ENCODE peak calls at places on chromosomes 13 and 19, in nine cellular contexts. C, W, G, I, S, P, M, Z and L are unnamed samples.

GRCh38 chr19:9673912-9674668 is 810 bp downstream of the ZNF562 start:
- DNase-seq in C (no peak), W (no peak), G (no peak), I (no peak), S (peak; percentile 9), P (no peak), M (no peak), Z (peak; percentile 5), L (no peak)

GRCh38 chr19:14265285-14266036 is 59.5 kb upstream of the ADGRL1 start:
- DNase-seq in C (no peak), W (no peak), G (no peak), I (no peak), S (no peak), P (no peak), M (peak; percentile 75), Z (no peak), L (no peak)

GRCh38 chr19:7515471-7516226 is at the start of gene ZNF358:
- DNase-seq in C (no peak), W (peak; percentile 69), G (peak; percentile 87), I (no peak), S (peak; percentile 59), P (peak; percentile 78), M (peak; percentile 88), Z (no peak), L (no peak)

GRCh38 chr13:49444517-49445395 is 682 bp downstream of the SETDB2 start:
- DNase-seq in C (no peak), W (peak; percentile 38), G (no peak), I (no peak), S (peak; percentile 29), P (no peak), M (no peak), Z (no peak), L (no peak)

GRCh38 chr19:35146746-35147466 is 3.9 kb downstream of the FXYD7 start:
- DNase-seq in C (no peak), W (no peak), G (no peak), I (no peak), S (no peak), P (no peak), M (no peak), Z (no peak), L (no peak)

GRCh38 chr19:43331435-43332010 is 22.0 kb upstream of the CD177 start:
- DNase-seq in C (no peak), W (no peak), G (no peak), I (no peak), S (no peak), P (no peak), M (no peak), Z (no peak), L (no peak)

GRCh38 chr13:76886292-76887061 is at the start of gene KCTD12:
- DNase-seq in C (no peak), W (peak; percentile 90), G (peak; percentile 95), I (no peak), S (peak; percentile 93), P (peak; percentile 76), M (no peak), Z (peak; percentile 55), L (no peak)

GRCh38 chr13:38883783-38884182 is 106.8 kb downstream of the STOML3 start:
- DNase-seq in C (no peak), W (no peak), G (no peak), I (no peak), S (no peak), P (peak; percentile 49), M (no peak), Z (peak; percentile 55), L (no peak)

GRCh38 chr19:22527554-22527953 is 105.4 kb upstream of the ZNF98 start:
- DNase-seq in C (no peak), W (no peak), G (peak; percentile 8), I (no peak), S (no peak), P (no peak), M (no peak), Z (no peak), L (no peak)

GRCh38 chr19:16868423-16869130 is 20.2 kb upstream of the F2RL3 start:
- DNase-seq in C (no peak), W (no peak), G (no peak), I (no peak), S (no peak), P (no peak), M (no peak), Z (no peak), L (no peak)

GRCh38 chr19:54383330-54383729 is 18.6 kb upstream of the LAIR1 start:
- DNase-seq in C (no peak), W (no peak), G (no peak), I (no peak), S (no peak), P (no peak), M (no peak), Z (no peak), L (no peak)

GRCh38 chr19:42529248-42529764 is 1.0 kb upstream of the CEACAM1 start:
- DNase-seq in C (no peak), W (peak; percentile 46), G (peak; percentile 83), I (no peak), S (peak; percentile 60), P (peak; percentile 81), M (peak; percentile 89), Z (peak; percentile 6), L (peak; percentile 2)

GRCh38 chr13:108663710-108664109 is 34.3 kb downstream of the MYO16 start:
- DNase-seq in C (no peak), W (no peak), G (no peak), I (no peak), S (no peak), P (no peak), M (no peak), Z (no peak), L (no peak)

GRCh38 chr19:13796301-13797057 is 1.2 kb downstream of the ZSWIM4 start:
- DNase-seq in C (no peak), W (peak; percentile 87), G (peak; percentile 75), I (peak; percentile 80), S (peak; percentile 38), P (peak; percentile 53), M (peak; percentile 62), Z (peak; percentile 91), L (peak; percentile 91)

DNA sequence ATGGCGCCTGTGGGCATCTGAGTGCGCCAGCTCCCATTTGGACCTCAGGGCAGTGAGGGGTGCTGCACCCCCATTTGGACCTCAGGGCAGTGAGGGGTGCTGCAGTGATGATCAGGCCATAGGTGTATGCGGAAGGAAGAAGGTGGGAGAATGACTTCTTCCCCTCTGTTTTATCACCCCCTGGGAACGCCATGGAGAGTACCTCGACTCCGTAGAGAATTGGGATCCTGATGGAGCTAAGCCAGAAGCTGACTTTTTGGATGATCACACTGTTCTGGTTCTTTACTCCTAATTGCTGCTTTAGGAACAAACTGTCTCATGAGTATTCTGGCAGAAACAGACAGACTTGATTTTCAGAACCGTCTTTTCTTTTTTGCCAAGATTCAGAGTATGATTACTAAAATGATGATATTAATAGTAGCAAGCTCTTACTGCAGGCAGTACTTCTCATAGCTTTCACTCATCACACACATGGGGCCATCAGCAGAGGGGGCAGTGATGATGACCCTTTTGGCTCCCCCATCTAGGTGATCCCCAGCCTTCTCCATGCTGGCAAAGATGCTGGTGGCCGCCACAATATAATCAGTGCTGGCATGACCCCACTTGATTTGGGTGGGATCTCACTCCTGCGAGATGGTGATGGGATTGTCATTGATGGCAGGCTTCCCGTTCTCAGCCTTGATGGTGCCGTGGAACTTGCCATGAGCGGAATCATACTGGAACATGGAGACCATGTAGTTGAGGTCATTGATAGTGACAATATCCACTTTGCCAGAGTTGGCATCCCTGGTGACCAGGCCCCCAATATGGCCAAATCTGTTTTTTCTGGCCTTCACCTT is 10.3 kb upstream of the UBAC2 start:
- DNase-seq in C (peak; percentile 49), W (no peak), G (no peak), I (no peak), S (no peak), P (no peak), M (no peak), Z (no peak), L (no peak)
- TF ChIP-seq CTCF in C (no peak), W (no peak), G (no peak), I (no peak), S (no peak), P (no peak), M (no peak), Z (no peak), L (no peak)

GRCh38 chr13:94968040-94968756 is 255.9 kb upstream of the SOX21 start:
- DNase-seq in C (no peak), W (no peak), G (no peak), I (no peak), S (peak; percentile 4), P (no peak), M (peak; percentile 83), Z (no peak), L (no peak)
- H3K4me3 ChIP-seq in C (peak overlapping the region; percentile 36), W (no peak overlapping the region), G (peak overlapping the region; percentile 25), I (peak overlapping the region; percentile 40), S (no peak overlapping the region), P (peak overlapping the region; percentile 33), M (peak overlapping the region; percentile 67), Z (peak overlapping the region; percentile 55), L (peak overlapping the region; percentile 28)

DNA sequence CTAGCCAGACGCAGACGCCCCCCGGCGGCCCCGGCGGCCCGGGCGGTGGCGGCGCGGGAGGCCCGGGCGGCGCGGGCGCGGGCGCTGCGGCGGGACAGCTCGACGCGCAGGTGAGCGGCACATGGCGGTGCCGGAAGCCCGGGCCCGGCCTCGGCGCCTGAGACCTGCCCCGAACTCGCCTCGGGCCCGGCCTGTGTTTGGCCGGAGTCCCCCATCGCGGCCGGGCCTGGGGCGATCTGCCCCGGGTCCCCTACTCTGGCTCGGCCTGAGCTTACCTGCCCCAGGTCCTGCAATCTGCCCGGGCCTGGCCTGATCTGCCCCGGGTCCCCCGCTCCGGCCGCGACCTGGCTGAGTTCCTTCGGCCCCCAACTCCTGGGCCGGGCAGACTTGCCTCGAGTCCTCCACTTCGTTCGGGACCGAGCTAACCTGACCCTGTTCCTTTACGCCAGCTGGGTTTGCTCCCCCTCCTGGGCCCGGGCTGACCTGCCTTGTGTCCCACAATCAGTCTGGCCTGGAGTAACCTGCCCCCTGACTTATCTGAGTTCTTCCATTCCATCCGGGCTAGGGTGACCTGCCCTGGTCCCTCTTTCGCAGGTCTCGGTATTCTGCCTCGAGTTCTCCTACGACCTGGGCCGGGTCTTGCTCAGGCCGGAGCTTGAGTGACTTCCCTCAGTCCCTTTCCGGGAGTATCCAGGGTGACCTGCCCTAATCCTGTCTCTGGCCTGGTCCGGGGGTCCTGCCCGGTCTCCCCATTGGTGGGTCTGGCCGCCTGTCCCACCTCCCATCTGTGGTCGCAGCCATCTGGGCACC is 777 bp downstream of the UPF1 start:
- DNase-seq in C (no peak), W (no peak), G (no peak), I (no peak), S (peak; percentile 57), P (no peak), M (peak; percentile 67), Z (no peak), L (no peak)
- TF ChIP-seq CTCF in C (no peak), W (no peak), G (peak; percentile 17), I (peak; percentile 43), S (peak; percentile 45), P (no peak), M (no peak), Z (no peak), L (peak; percentile 28)

DNA sequence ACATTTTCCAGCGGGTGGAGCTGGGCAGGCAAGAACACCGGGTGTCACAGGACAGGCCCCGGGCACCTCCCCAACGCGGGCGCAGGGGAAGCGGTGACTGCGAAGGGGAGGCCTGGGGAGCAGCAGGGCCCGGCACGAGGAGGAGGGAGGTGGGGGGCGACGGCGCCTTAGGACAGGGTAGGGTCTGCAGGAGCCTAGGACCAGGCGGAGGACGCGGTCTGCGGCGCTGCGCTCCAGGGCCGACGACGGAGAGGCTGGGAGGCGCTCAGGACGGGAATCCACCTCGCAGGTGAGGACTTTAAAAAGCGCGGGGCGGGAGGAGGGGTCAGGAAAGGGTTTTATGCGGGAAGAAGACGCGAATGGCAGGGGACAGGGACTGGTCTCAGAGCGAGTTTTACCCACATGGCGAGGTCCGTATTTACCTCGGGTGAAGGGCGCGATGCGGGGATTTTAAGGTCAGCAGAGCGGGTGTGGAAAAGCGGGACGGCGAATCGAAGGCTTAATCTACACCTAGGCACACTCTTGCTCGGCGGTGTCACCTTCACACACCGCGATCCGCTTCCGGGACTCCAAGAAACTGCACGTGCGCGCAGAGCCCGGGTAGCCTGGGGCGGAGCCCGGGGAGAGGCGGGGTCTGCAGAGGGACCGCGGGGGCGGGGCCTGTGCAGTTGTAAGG is 13.5 kb downstream of the ERVV-2 start:
- DNase-seq in C (no peak), W (no peak), G (no peak), I (no peak), S (no peak), P (no peak), M (peak; percentile 90), Z (no peak), L (no peak)
- H3K4me3 ChIP-seq in C (peak overlapping the region; percentile 14), W (no peak overlapping the region), G (no peak overlapping the region), I (peak overlapping the region; percentile 41), S (no peak overlapping the region), P (no peak overlapping the region), M (peak overlapping the region; percentile 39), Z (peak overlapping the region; percentile 3), L (peak overlapping the region; percentile 37)